ENCODE peak calls at places on chromosomes 1 and 21, in seven cellular contexts. X is EL; Y is H54; A is stimulated activated effector memory CD8-positive, alpha-beta T cell treated with anti-CD3 and anti-CD28 coated beads, Interleukin-12 subunit alpha, Interleukin-12 subunit beta, amount 100 ng/mL, for 72 hours; M is head of caudate nucleus; K is mesendoderm; S is stimulated activated CD4-positive, alpha-beta T cell treated with anti-CD3 and anti-CD28 coated beads, Interleukin-2, amount 100 ng/mL, for 24 hours. F is an unnamed sample.

GRCh38 chr1:93394514-93394913 is 48.8 kb downstream of the DR1 start:
- DNase-seq in S (no peak), X (peak), M (no peak), K (no peak), Y (no peak), A (no peak), F (no peak)

GRCh38 chr1:37989381-37989930 is 366 bp downstream of the SF3A3 start:
- DNase-seq in Y (peak), A (no peak), M (no peak), K (peak), S (peak), X (peak), F (no peak)

GRCh38 chr1:230283678-230284077 is 142.5 kb downstream of the PGBD5 start:
- DNase-seq in X (no peak), S (no peak), Y (no peak), M (no peak), A (no peak), K (no peak), F (no peak)

GRCh38 chr1:7526867-7527732 is 244.0 kb upstream of the VAMP3 start:
- DNase-seq in M (no peak), A (no peak), K (no peak), S (no peak), Y (peak), X (peak), F (peak)

GRCh38 chr1:31428436-31429221 is 15.6 kb downstream of the SERINC2 start:
- DNase-seq in X (no peak), Y (no peak), A (no peak), K (no peak), S (no peak), M (no peak), F (no peak)

GRCh38 chr1:158019177-158019868 is 25.9 kb downstream of the KIRREL1 start:
- DNase-seq in S (no peak), M (no peak), K (peak), X (peak), A (no peak), Y (peak), F (no peak)

GRCh38 chr1:208178091-208178529 is 66.1 kb downstream of the PLXNA2 start:
- DNase-seq in S (no peak), Y (no peak), X (peak), K (peak), M (no peak), A (no peak), F (no peak)

GRCh38 chr1:234750922-234751595 is 141.1 kb upstream of the IRF2BP2 start:
- DNase-seq in K (peak), S (no peak), M (peak), X (no peak), A (no peak), Y (no peak), F (no peak)

GRCh38 chr1:205199090-205199930 is 12.2 kb downstream of the DSTYK start:
- DNase-seq in A (peak), K (no peak), M (no peak), S (peak), X (peak), Y (no peak), F (no peak)

GRCh38 chr1:205396972-205397616 is 24.8 kb downstream of the LEMD1 start:
- DNase-seq in X (peak), S (no peak), M (no peak), K (peak), Y (peak), A (peak), F (no peak)

GRCh38 chr1:30343562-30343961 is 379.8 kb downstream of the MATN1 start:
- DNase-seq in X (no peak), M (no peak), A (no peak), Y (no peak), S (no peak), K (no peak), F (no peak)

GRCh38 chr21:38388219-38388618 is 110.1 kb downstream of the ERG start:
- DNase-seq in A (no peak), X (peak), M (no peak), Y (no peak), K (no peak), S (no peak), F (no peak)

GRCh38 chr1:72366473-72366872 is 84.1 kb upstream of the NEGR1 start:
- DNase-seq in Y (no peak), X (peak), K (peak), A (no peak), S (no peak), M (no peak), F (no peak)

GRCh38 chr1:223776075-223776814 is 63.9 kb downstream of the CAPN2 start:
- DNase-seq in X (peak), A (peak), Y (peak), K (peak), M (no peak), S (peak), F (no peak)

GRCh38 chr1:211975152-211975941 is 60.0 kb downstream of the INTS7 start:
- DNase-seq in Y (no peak), S (no peak), A (no peak), X (no peak), K (no peak), M (no peak), F (no peak)

GRCh38 chr1:63461661-63462230 is 61.3 kb downstream of the ITGB3BP start:
- DNase-seq in K (no peak), X (no peak), S (no peak), A (no peak), Y (no peak), M (no peak), F (no peak)

GRCh38 chr1:112501810-112502641 is 6.7 kb upstream of the WNT2B start:
- DNase-seq in A (peak), M (peak), S (peak), Y (no peak), K (peak), X (peak), F (peak)

GRCh38 chr21:43919871-43920801 is 55.1 kb downstream of the AGPAT3 start:
- DNase-seq in A (no peak), M (no peak), X (no peak), K (peak), S (no peak), Y (no peak), F (no peak)

GRCh38 chr1:43688594-43689000 is 18.7 kb upstream of the ST3GAL3 start:
- DNase-seq in K (no peak), Y (peak), A (no peak), M (no peak), X (peak), S (no peak), F (no peak)

GRCh38 chr21:46552274-46552673 is 52.6 kb downstream of the S100B start:
- DNase-seq in M (no peak), Y (no peak), S (no peak), K (no peak), A (no peak), X (no peak), F (no peak)

GRCh38 chr1:40059960-40060337 is 19.4 kb downstream of the CAP1 start:
- DNase-seq in Y (no peak), K (no peak), A (no peak), X (no peak), S (no peak), M (no peak), F (no peak)

GRCh38 chr1:15989776-15990175 is 13.9 kb upstream of the ZBTB17 start:
- DNase-seq in Y (no peak), X (no peak), K (no peak), A (no peak), S (no peak), M (no peak), F (no peak)

GRCh38 chr1:45862008-45862407 is 58.6 kb downstream of the MAST2 start:
- DNase-seq in X (no peak), A (no peak), M (no peak), S (no peak), Y (no peak), K (no peak), F (no peak)

GRCh38 chr1:92168657-92169056 is 49.1 kb upstream of the C1orf146 start:
- DNase-seq in M (peak), A (no peak), K (peak), Y (no peak), X (no peak), S (no peak), F (no peak)

GRCh38 chr1:53135735-53136114 is 6.7 kb downstream of the SLC1A7 start:
- DNase-seq in K (no peak), M (no peak), X (peak), A (no peak), Y (no peak), S (no peak), F (no peak)

GRCh38 chr21:34889287-34889536 is 159.9 kb downstream of the RUNX1 start:
- DNase-seq in X (peak), A (no peak), M (no peak), K (peak), Y (peak), S (peak), F (no peak)